ENCODE peak calls at places on chromosomes 4 and X, in six cellular contexts. K is HFF-Myc, L is islet precursor cell, D is GM12878, W is ureter, C is RWPE1. P is an unnamed sample.

GRCh38 chr4:163161536-163162205 is 5.0 kb downstream of the NAF1 start:
- DNase-seq in W (no peak), C (no peak), K (peak; percentile 68), L (peak; percentile 71), D (no peak), P (peak; percentile 10)

GRCh38 chr4:108783666-108784463 is 21.0 kb upstream of the ETNPPL start:
- DNase-seq in L (no peak), W (no peak), C (no peak), K (no peak), D (no peak), P (peak; percentile 7)

GRCh38 chr4:26281876-26282275 is 38.9 kb upstream of the RBPJ start:
- DNase-seq in K (no peak), C (no peak), W (no peak), D (no peak), L (no peak), P (no peak)

GRCh38 chrX:10098235-10098819 is 58.4 kb upstream of the CLCN4 start:
- DNase-seq in W (no peak), K (no peak), D (peak; percentile 51), C (no peak), L (no peak), P (no peak)

GRCh38 chr4:148634476-148634875 is 192.3 kb upstream of the NR3C2 start:
- DNase-seq in D (no peak), C (peak; percentile 36), W (no peak), K (no peak), L (peak; percentile 60), P (peak; percentile 5)

GRCh38 chrX:143788265-143788664 is 67.7 kb upstream of the SPANXN2 start:
- DNase-seq in W (no peak), C (no peak), L (no peak), K (no peak), D (no peak), P (no peak)

GRCh38 chr4:88143504-88143903 is 14.9 kb downstream of the ABCG2 start:
- DNase-seq in D (no peak), W (no peak), K (no peak), L (no peak), C (peak; percentile 92), P (peak; percentile 33)

GRCh38 chr4:113953888-113954287 is 25.6 kb downstream of the ARSJ start:
- DNase-seq in L (no peak), W (no peak), C (no peak), D (no peak), K (no peak), P (no peak)

GRCh38 chr4:75995727-75996126 is 5.0 kb upstream of the SDAD1 start:
- DNase-seq in W (no peak), L (no peak), D (no peak), C (peak; percentile 41), K (peak; percentile 43), P (peak; percentile 23)

GRCh38 chr4:15936495-15936894 is 2.0 kb downstream of the FGFBP1 start:
- DNase-seq in K (no peak), W (peak; percentile 47), L (no peak), C (peak; percentile 53), D (no peak), P (no peak)

GRCh38 chr4:166318810-166319525 is 445.9 kb downstream of the TLL1 start:
- DNase-seq in D (no peak), K (peak; percentile 14), C (peak; percentile 42), L (no peak), W (no peak), P (peak; percentile 12)

GRCh38 chr4:155819066-155819465 is 47.0 kb downstream of the ASIC5 start:
- DNase-seq in K (no peak), L (no peak), D (no peak), W (no peak), C (no peak), P (no peak)

GRCh38 chrX:22081475-22082092 is 49.5 kb downstream of the PHEX start:
- DNase-seq in K (peak; percentile 24), L (peak; percentile 69), W (peak; percentile 55), D (no peak), C (no peak), P (peak; percentile 51)

GRCh38 chr4:41129936-41130440 is 84.4 kb downstream of the APBB2 start:
- DNase-seq in L (peak; percentile 53), D (no peak), K (no peak), W (no peak), C (no peak), P (no peak)

GRCh38 chr4:176635372-176636261 is 157.1 kb downstream of the VEGFC start:
- DNase-seq in D (no peak), L (no peak), K (no peak), C (peak; percentile 67), W (no peak), P (peak; percentile 69)

GRCh38 chr4:154779362-154779947 is 1.6 kb upstream of the RBM46 start:
- DNase-seq in L (no peak), D (no peak), W (no peak), C (peak; percentile 58), K (peak; percentile 10), P (peak; percentile 7)

GRCh38 chr4:102730968-102731533 is 29.7 kb downstream of the MANBA start:
- DNase-seq in D (no peak), K (no peak), C (no peak), W (no peak), L (peak; percentile 66), P (peak; percentile 1)

GRCh38 chrX:9494806-9495205 is 29.9 kb downstream of the TBL1X start:
- DNase-seq in W (no peak), C (no peak), L (peak; percentile 56), D (no peak), K (no peak), P (no peak)

GRCh38 chr4:97270051-97270450 is 873.2 kb downstream of the STPG2 start:
- DNase-seq in C (no peak), W (no peak), K (no peak), D (no peak), L (no peak), P (no peak)

GRCh38 chr4:52984469-52984868 is 122.4 kb downstream of the RASL11B start:
- DNase-seq in W (no peak), D (no peak), L (no peak), K (no peak), C (no peak), P (no peak)

GRCh38 chr4:30770049-30770549 is 49.9 kb downstream of the PCDH7 start:
- DNase-seq in L (no peak), C (peak; percentile 62), D (no peak), K (no peak), W (no peak), P (peak; percentile 54)

GRCh38 chr4:55554453-55555030 is 7.8 kb upstream of the CLOCK start:
- DNase-seq in D (no peak), L (no peak), C (peak; percentile 34), K (no peak), W (no peak), P (no peak)

GRCh38 chrX:118523920-118524319 is 28.3 kb downstream of the DOCK11 start:
- DNase-seq in L (no peak), W (no peak), K (no peak), D (no peak), C (no peak), P (no peak)

GRCh38 chr4:24686866-24687672 is 102.7 kb upstream of the DHX15 start:
- DNase-seq in W (no peak), L (no peak), C (peak; percentile 13), D (no peak), K (no peak), P (peak; percentile 21)

GRCh38 chrX:67720344-67720743 is 176.5 kb downstream of the AR start:
- DNase-seq in D (no peak), C (no peak), L (no peak), K (no peak), W (no peak), P (no peak)

GRCh38 chrX:44042731-44043130 is 69.5 kb upstream of the NDP start:
- DNase-seq in C (no peak), L (no peak), D (no peak), W (no peak), K (no peak), P (no peak)

GRCh38 chrX:11757729-11758399 is at the start of gene MSL3:
- DNase-seq in K (no peak), C (peak; percentile 55), D (no peak), W (no peak), L (peak; percentile 76), P (no peak)

GRCh38 chrX:150540965-150541364 is 27.5 kb upstream of the MTM1 start:
- DNase-seq in D (no peak), C (no peak), W (no peak), K (no peak), L (no peak), P (no peak)

GRCh38 chr4:77920371-77920770 is 57.7 kb downstream of the MRPL1 start:
- DNase-seq in D (no peak), L (no peak), W (no peak), C (no peak), K (no peak), P (no peak)

GRCh38 chr4:148216866-148217814 is 225.1 kb downstream of the NR3C2 start:
- DNase-seq in L (no peak), K (no peak), C (no peak), W (no peak), D (peak; percentile 41), P (no peak)

GRCh38 chrX:106946449-106946848 is 26.2 kb downstream of the CLDN2 start:
- DNase-seq in W (no peak), C (no peak), K (no peak), L (no peak), D (no peak), P (no peak)

P was measured in HTR-8/SVneo.